ENCODE peak calls at places on chromosomes 5 and 9, in nine cellular contexts. One of them, this sample, is unnamed.

GRCh38 chr5:112146323-112146848 is 272.7 kb downstream of the EPB41L4A start:
- DNase-seq in adipocyte: peak; percentile 93
- DNase-seq in breast epithelium: no peak
- DNase-seq in SJCRH30: no peak
- DNase-seq in B cell: no peak
- DNase-seq in IMR-90: peak; percentile 93
- DNase-seq in pons: no peak
- DNase-seq in fibroblast of villous mesenchyme: peak; percentile 86
- DNase-seq in stimulated activated CD4-positive, alpha-beta T cell treated with anti-CD3 and anti-CD28 coated beads, Interleukin-1b, Interleukin-23, amount 100 ng/mL, for 4 hours: no peak
- DNase-seq in this sample: peak; percentile 22

GRCh38 chr5:131795879-131796792 is 681 bp downstream of the FNIP1 start:
- DNase-seq in adipocyte: peak; percentile 89
- DNase-seq in breast epithelium: peak; percentile 80
- DNase-seq in SJCRH30: peak; percentile 47
- DNase-seq in B cell: no peak
- DNase-seq in IMR-90: peak; percentile 51
- DNase-seq in pons: peak; percentile 53
- DNase-seq in fibroblast of villous mesenchyme: peak; percentile 63
- DNase-seq in stimulated activated CD4-positive, alpha-beta T cell treated with anti-CD3 and anti-CD28 coated beads, Interleukin-1b, Interleukin-23, amount 100 ng/mL, for 4 hours: no peak
- DNase-seq in this sample: peak; percentile 50

GRCh38 chr5:58013542-58014258 is 446.2 kb downstream of the PLK2 start:
- DNase-seq in adipocyte: no peak
- DNase-seq in breast epithelium: no peak
- DNase-seq in SJCRH30: no peak
- DNase-seq in B cell: no peak
- DNase-seq in IMR-90: no peak
- DNase-seq in pons: peak; percentile 0
- DNase-seq in fibroblast of villous mesenchyme: no peak
- DNase-seq in stimulated activated CD4-positive, alpha-beta T cell treated with anti-CD3 and anti-CD28 coated beads, Interleukin-1b, Interleukin-23, amount 100 ng/mL, for 4 hours: no peak
- DNase-seq in this sample: no peak

GRCh38 chr5:143400541-143401252 is 2.8 kb downstream of the NR3C1 start:
- DNase-seq in adipocyte: peak; percentile 67
- DNase-seq in breast epithelium: no peak
- DNase-seq in SJCRH30: no peak
- DNase-seq in B cell: no peak
- DNase-seq in IMR-90: peak; percentile 60
- DNase-seq in pons: peak; percentile 82
- DNase-seq in fibroblast of villous mesenchyme: peak; percentile 38
- DNase-seq in stimulated activated CD4-positive, alpha-beta T cell treated with anti-CD3 and anti-CD28 coated beads, Interleukin-1b, Interleukin-23, amount 100 ng/mL, for 4 hours: no peak
- DNase-seq in this sample: peak; percentile 22

GRCh38 chr5:61332369-61332745 is 299 bp downstream of the ZSWIM6 start:
- DNase-seq in adipocyte: peak; percentile 63
- DNase-seq in breast epithelium: no peak
- DNase-seq in SJCRH30: peak; percentile 41
- DNase-seq in B cell: peak; percentile 68
- DNase-seq in IMR-90: no peak
- DNase-seq in pons: no peak
- DNase-seq in fibroblast of villous mesenchyme: no peak
- DNase-seq in stimulated activated CD4-positive, alpha-beta T cell treated with anti-CD3 and anti-CD28 coated beads, Interleukin-1b, Interleukin-23, amount 100 ng/mL, for 4 hours: peak; percentile 20
- DNase-seq in this sample: peak; percentile 66

GRCh38 chr5:65874241-65874640 is 52.1 kb upstream of the ERBIN start:
- DNase-seq in adipocyte: peak; percentile 22
- DNase-seq in breast epithelium: no peak
- DNase-seq in SJCRH30: no peak
- DNase-seq in B cell: no peak
- DNase-seq in IMR-90: peak; percentile 72
- DNase-seq in pons: no peak
- DNase-seq in fibroblast of villous mesenchyme: no peak
- DNase-seq in stimulated activated CD4-positive, alpha-beta T cell treated with anti-CD3 and anti-CD28 coated beads, Interleukin-1b, Interleukin-23, amount 100 ng/mL, for 4 hours: no peak
- DNase-seq in this sample: no peak

GRCh38 chr5:172007153-172007794 is 836 bp upstream of the FBXW11 start:
- DNase-seq in adipocyte: peak; percentile 64
- DNase-seq in breast epithelium: no peak
- DNase-seq in SJCRH30: no peak
- DNase-seq in B cell: no peak
- DNase-seq in IMR-90: peak; percentile 39
- DNase-seq in pons: peak; percentile 33
- DNase-seq in fibroblast of villous mesenchyme: no peak
- DNase-seq in stimulated activated CD4-positive, alpha-beta T cell treated with anti-CD3 and anti-CD28 coated beads, Interleukin-1b, Interleukin-23, amount 100 ng/mL, for 4 hours: no peak
- DNase-seq in this sample: no peak

GRCh38 chr9:4366649-4367330 is 66.9 kb upstream of the GLIS3 start:
- DNase-seq in adipocyte: peak; percentile 62
- DNase-seq in breast epithelium: no peak
- DNase-seq in SJCRH30: peak; percentile 39
- DNase-seq in B cell: peak; percentile 27
- DNase-seq in IMR-90: peak; percentile 54
- DNase-seq in pons: peak; percentile 87
- DNase-seq in fibroblast of villous mesenchyme: peak; percentile 53
- DNase-seq in stimulated activated CD4-positive, alpha-beta T cell treated with anti-CD3 and anti-CD28 coated beads, Interleukin-1b, Interleukin-23, amount 100 ng/mL, for 4 hours: peak; percentile 23
- DNase-seq in this sample: peak; percentile 33

GRCh38 chr9:135895202-135895848 is 12.0 kb downstream of the CAMSAP1 start:
- DNase-seq in adipocyte: no peak
- DNase-seq in breast epithelium: no peak
- DNase-seq in SJCRH30: no peak
- DNase-seq in B cell: no peak
- DNase-seq in IMR-90: no peak
- DNase-seq in pons: no peak
- DNase-seq in fibroblast of villous mesenchyme: no peak
- DNase-seq in stimulated activated CD4-positive, alpha-beta T cell treated with anti-CD3 and anti-CD28 coated beads, Interleukin-1b, Interleukin-23, amount 100 ng/mL, for 4 hours: no peak
- DNase-seq in this sample: no peak

GRCh38 chr5:79005939-79006338 is 20.8 kb upstream of the ARSB start:
- DNase-seq in adipocyte: no peak
- DNase-seq in breast epithelium: no peak
- DNase-seq in SJCRH30: no peak
- DNase-seq in B cell: no peak
- DNase-seq in IMR-90: no peak
- DNase-seq in pons: no peak
- DNase-seq in fibroblast of villous mesenchyme: no peak
- DNase-seq in stimulated activated CD4-positive, alpha-beta T cell treated with anti-CD3 and anti-CD28 coated beads, Interleukin-1b, Interleukin-23, amount 100 ng/mL, for 4 hours: no peak
- DNase-seq in this sample: no peak

GRCh38 chr5:149853019-149853648 is 91.5 kb downstream of the PDE6A start:
- DNase-seq in adipocyte: peak; percentile 87
- DNase-seq in breast epithelium: peak; percentile 61
- DNase-seq in SJCRH30: peak; percentile 83
- DNase-seq in B cell: peak; percentile 56
- DNase-seq in IMR-90: peak; percentile 77
- DNase-seq in pons: peak; percentile 83
- DNase-seq in fibroblast of villous mesenchyme: peak; percentile 76
- DNase-seq in stimulated activated CD4-positive, alpha-beta T cell treated with anti-CD3 and anti-CD28 coated beads, Interleukin-1b, Interleukin-23, amount 100 ng/mL, for 4 hours: no peak
- DNase-seq in this sample: peak; percentile 77

GRCh38 chr9:127455299-127455992 is 4.1 kb downstream of the LRSAM1 start:
- DNase-seq in adipocyte: peak; percentile 4
- DNase-seq in breast epithelium: no peak
- DNase-seq in SJCRH30: no peak
- DNase-seq in B cell: peak; percentile 42
- DNase-seq in IMR-90: no peak
- DNase-seq in pons: peak; percentile 25
- DNase-seq in fibroblast of villous mesenchyme: no peak
- DNase-seq in stimulated activated CD4-positive, alpha-beta T cell treated with anti-CD3 and anti-CD28 coated beads, Interleukin-1b, Interleukin-23, amount 100 ng/mL, for 4 hours: no peak
- DNase-seq in this sample: no peak

GRCh38 chr9:107630141-107630540 is 140.6 kb upstream of the KLF4 start:
- DNase-seq in adipocyte: no peak
- DNase-seq in breast epithelium: no peak
- DNase-seq in SJCRH30: no peak
- DNase-seq in B cell: no peak
- DNase-seq in IMR-90: no peak
- DNase-seq in pons: no peak
- DNase-seq in fibroblast of villous mesenchyme: no peak
- DNase-seq in stimulated activated CD4-positive, alpha-beta T cell treated with anti-CD3 and anti-CD28 coated beads, Interleukin-1b, Interleukin-23, amount 100 ng/mL, for 4 hours: no peak
- DNase-seq in this sample: no peak

GRCh38 chr5:119398713-119399492 is 43.1 kb downstream of the TNFAIP8 start:
- DNase-seq in adipocyte: peak; percentile 40
- DNase-seq in breast epithelium: no peak
- DNase-seq in SJCRH30: no peak
- DNase-seq in B cell: no peak
- DNase-seq in IMR-90: no peak
- DNase-seq in pons: no peak
- DNase-seq in fibroblast of villous mesenchyme: peak; percentile 56
- DNase-seq in stimulated activated CD4-positive, alpha-beta T cell treated with anti-CD3 and anti-CD28 coated beads, Interleukin-1b, Interleukin-23, amount 100 ng/mL, for 4 hours: no peak
- DNase-seq in this sample: no peak

GRCh38 chr5:109705596-109705995 is 15.9 kb downstream of the MAN2A1 start:
- DNase-seq in adipocyte: peak; percentile 51
- DNase-seq in breast epithelium: no peak
- DNase-seq in SJCRH30: no peak
- DNase-seq in B cell: no peak
- DNase-seq in IMR-90: peak; percentile 69
- DNase-seq in pons: no peak
- DNase-seq in fibroblast of villous mesenchyme: peak; percentile 28
- DNase-seq in stimulated activated CD4-positive, alpha-beta T cell treated with anti-CD3 and anti-CD28 coated beads, Interleukin-1b, Interleukin-23, amount 100 ng/mL, for 4 hours: no peak
- DNase-seq in this sample: no peak

GRCh38 chr5:98791110-98791509 is 17.6 kb downstream of the RGMB start:
- DNase-seq in adipocyte: no peak
- DNase-seq in breast epithelium: no peak
- DNase-seq in SJCRH30: no peak
- DNase-seq in B cell: no peak
- DNase-seq in IMR-90: no peak
- DNase-seq in pons: no peak
- DNase-seq in fibroblast of villous mesenchyme: no peak
- DNase-seq in stimulated activated CD4-positive, alpha-beta T cell treated with anti-CD3 and anti-CD28 coated beads, Interleukin-1b, Interleukin-23, amount 100 ng/mL, for 4 hours: no peak
- DNase-seq in this sample: no peak

GRCh38 chr9:86940774-86941173 is 6.5 kb downstream of the GAS1 start:
- DNase-seq in adipocyte: no peak
- DNase-seq in breast epithelium: no peak
- DNase-seq in SJCRH30: no peak
- DNase-seq in B cell: no peak
- DNase-seq in IMR-90: no peak
- DNase-seq in pons: no peak
- DNase-seq in fibroblast of villous mesenchyme: no peak
- DNase-seq in stimulated activated CD4-positive, alpha-beta T cell treated with anti-CD3 and anti-CD28 coated beads, Interleukin-1b, Interleukin-23, amount 100 ng/mL, for 4 hours: no peak
- DNase-seq in this sample: no peak

GRCh38 chr5:96347502-96348292 is 85.4 kb downstream of the PCSK1 start:
- DNase-seq in adipocyte: peak; percentile 4
- DNase-seq in breast epithelium: no peak
- DNase-seq in SJCRH30: no peak
- DNase-seq in B cell: no peak
- DNase-seq in IMR-90: peak; percentile 41
- DNase-seq in pons: no peak
- DNase-seq in fibroblast of villous mesenchyme: no peak
- DNase-seq in stimulated activated CD4-positive, alpha-beta T cell treated with anti-CD3 and anti-CD28 coated beads, Interleukin-1b, Interleukin-23, amount 100 ng/mL, for 4 hours: no peak
- DNase-seq in this sample: no peak

GRCh38 chr5:168047043-168047668 is 244.3 kb upstream of the WWC1 start:
- DNase-seq in adipocyte: peak; percentile 13
- DNase-seq in breast epithelium: no peak
- DNase-seq in SJCRH30: peak; percentile 46
- DNase-seq in B cell: no peak
- DNase-seq in IMR-90: peak; percentile 22
- DNase-seq in pons: peak; percentile 82
- DNase-seq in fibroblast of villous mesenchyme: peak; percentile 24
- DNase-seq in stimulated activated CD4-positive, alpha-beta T cell treated with anti-CD3 and anti-CD28 coated beads, Interleukin-1b, Interleukin-23, amount 100 ng/mL, for 4 hours: no peak
- DNase-seq in this sample: peak; percentile 25

GRCh38 chr9:129987047-129987446 is 55.9 kb downstream of the FNBP1 start:
- DNase-seq in adipocyte: no peak
- DNase-seq in breast epithelium: no peak
- DNase-seq in SJCRH30: peak; percentile 19
- DNase-seq in B cell: no peak
- DNase-seq in IMR-90: peak; percentile 23
- DNase-seq in pons: no peak
- DNase-seq in fibroblast of villous mesenchyme: no peak
- DNase-seq in stimulated activated CD4-positive, alpha-beta T cell treated with anti-CD3 and anti-CD28 coated beads, Interleukin-1b, Interleukin-23, amount 100 ng/mL, for 4 hours: no peak
- DNase-seq in this sample: peak; percentile 37

GRCh38 chr5:54009828-54010227 is 300.5 kb downstream of the ARL15 start:
- DNase-seq in adipocyte: no peak
- DNase-seq in breast epithelium: no peak
- DNase-seq in SJCRH30: no peak
- DNase-seq in B cell: no peak
- DNase-seq in IMR-90: no peak
- DNase-seq in pons: no peak
- DNase-seq in fibroblast of villous mesenchyme: no peak
- DNase-seq in stimulated activated CD4-positive, alpha-beta T cell treated with anti-CD3 and anti-CD28 coated beads, Interleukin-1b, Interleukin-23, amount 100 ng/mL, for 4 hours: no peak
- DNase-seq in this sample: no peak

GRCh38 chr5:64214152-64214551 is 48.5 kb downstream of the RNF180 start:
- DNase-seq in adipocyte: no peak
- DNase-seq in breast epithelium: no peak
- DNase-seq in SJCRH30: no peak
- DNase-seq in B cell: no peak
- DNase-seq in IMR-90: no peak
- DNase-seq in pons: peak; percentile 25
- DNase-seq in fibroblast of villous mesenchyme: no peak
- DNase-seq in stimulated activated CD4-positive, alpha-beta T cell treated with anti-CD3 and anti-CD28 coated beads, Interleukin-1b, Interleukin-23, amount 100 ng/mL, for 4 hours: no peak
- DNase-seq in this sample: no peak

GRCh38 chr5:139061274-139061673 is 136.9 kb downstream of the SIL1 start:
- DNase-seq in adipocyte: peak; percentile 62
- DNase-seq in breast epithelium: no peak
- DNase-seq in SJCRH30: no peak
- DNase-seq in B cell: no peak
- DNase-seq in IMR-90: peak; percentile 64
- DNase-seq in pons: no peak
- DNase-seq in fibroblast of villous mesenchyme: peak; percentile 67
- DNase-seq in stimulated activated CD4-positive, alpha-beta T cell treated with anti-CD3 and anti-CD28 coated beads, Interleukin-1b, Interleukin-23, amount 100 ng/mL, for 4 hours: no peak
- DNase-seq in this sample: no peak

GRCh38 chr9:91395106-91395552 is 28.5 kb downstream of the NFIL3 start:
- DNase-seq in adipocyte: peak; percentile 89
- DNase-seq in breast epithelium: no peak
- DNase-seq in SJCRH30: no peak
- DNase-seq in B cell: no peak
- DNase-seq in IMR-90: peak; percentile 53
- DNase-seq in pons: peak; percentile 44
- DNase-seq in fibroblast of villous mesenchyme: peak; percentile 94
- DNase-seq in stimulated activated CD4-positive, alpha-beta T cell treated with anti-CD3 and anti-CD28 coated beads, Interleukin-1b, Interleukin-23, amount 100 ng/mL, for 4 hours: no peak
- DNase-seq in this sample: no peak

GRCh38 chr5:73280821-73281746 is 108.1 kb downstream of the TMEM174 start:
- DNase-seq in adipocyte: no peak
- DNase-seq in breast epithelium: no peak
- DNase-seq in SJCRH30: peak; percentile 58
- DNase-seq in B cell: no peak
- DNase-seq in IMR-90: peak; percentile 65
- DNase-seq in pons: peak; percentile 27
- DNase-seq in fibroblast of villous mesenchyme: peak; percentile 18
- DNase-seq in stimulated activated CD4-positive, alpha-beta T cell treated with anti-CD3 and anti-CD28 coated beads, Interleukin-1b, Interleukin-23, amount 100 ng/mL, for 4 hours: no peak
- DNase-seq in this sample: no peak

GRCh38 chr9:85401998-85402397 is 339.8 kb downstream of the AGTPBP1 start:
- DNase-seq in adipocyte: no peak
- DNase-seq in breast epithelium: no peak
- DNase-seq in SJCRH30: no peak
- DNase-seq in B cell: no peak
- DNase-seq in IMR-90: no peak
- DNase-seq in pons: no peak
- DNase-seq in fibroblast of villous mesenchyme: no peak
- DNase-seq in stimulated activated CD4-positive, alpha-beta T cell treated with anti-CD3 and anti-CD28 coated beads, Interleukin-1b, Interleukin-23, amount 100 ng/mL, for 4 hours: no peak
- DNase-seq in this sample: no peak

GRCh38 chr9:94801685-94802084 is 75.2 kb downstream of the AOPEP start:
- DNase-seq in adipocyte: no peak
- DNase-seq in breast epithelium: no peak
- DNase-seq in SJCRH30: peak; percentile 43
- DNase-seq in B cell: no peak
- DNase-seq in IMR-90: peak; percentile 58
- DNase-seq in pons: no peak
- DNase-seq in fibroblast of villous mesenchyme: peak; percentile 34
- DNase-seq in stimulated activated CD4-positive, alpha-beta T cell treated with anti-CD3 and anti-CD28 coated beads, Interleukin-1b, Interleukin-23, amount 100 ng/mL, for 4 hours: no peak
- DNase-seq in this sample: no peak

GRCh38 chr9:117355542-117355941 is 59.3 kb downstream of the ASTN2 start:
- DNase-seq in adipocyte: no peak
- DNase-seq in breast epithelium: no peak
- DNase-seq in SJCRH30: no peak
- DNase-seq in B cell: no peak
- DNase-seq in IMR-90: no peak
- DNase-seq in pons: no peak
- DNase-seq in fibroblast of villous mesenchyme: no peak
- DNase-seq in stimulated activated CD4-positive, alpha-beta T cell treated with anti-CD3 and anti-CD28 coated beads, Interleukin-1b, Interleukin-23, amount 100 ng/mL, for 4 hours: no peak
- DNase-seq in this sample: no peak

GRCh38 chr5:3787604-3788003 is 192.0 kb downstream of the IRX1 start:
- DNase-seq in adipocyte: no peak
- DNase-seq in breast epithelium: no peak
- DNase-seq in SJCRH30: no peak
- DNase-seq in B cell: no peak
- DNase-seq in IMR-90: no peak
- DNase-seq in pons: no peak
- DNase-seq in fibroblast of villous mesenchyme: no peak
- DNase-seq in stimulated activated CD4-positive, alpha-beta T cell treated with anti-CD3 and anti-CD28 coated beads, Interleukin-1b, Interleukin-23, amount 100 ng/mL, for 4 hours: no peak
- DNase-seq in this sample: no peak

GRCh38 chr5:128813317-128813716 is 152.0 kb upstream of the SLC27A6 start:
- DNase-seq in adipocyte: no peak
- DNase-seq in breast epithelium: no peak
- DNase-seq in SJCRH30: no peak
- DNase-seq in B cell: no peak
- DNase-seq in IMR-90: no peak
- DNase-seq in pons: no peak
- DNase-seq in fibroblast of villous mesenchyme: no peak
- DNase-seq in stimulated activated CD4-positive, alpha-beta T cell treated with anti-CD3 and anti-CD28 coated beads, Interleukin-1b, Interleukin-23, amount 100 ng/mL, for 4 hours: no peak
- DNase-seq in this sample: no peak

GRCh38 chr5:108196276-108196675 is 185.6 kb downstream of the FBXL17 start:
- DNase-seq in adipocyte: no peak
- DNase-seq in breast epithelium: no peak
- DNase-seq in SJCRH30: no peak
- DNase-seq in B cell: no peak
- DNase-seq in IMR-90: peak; percentile 17
- DNase-seq in pons: no peak
- DNase-seq in fibroblast of villous mesenchyme: no peak
- DNase-seq in stimulated activated CD4-positive, alpha-beta T cell treated with anti-CD3 and anti-CD28 coated beads, Interleukin-1b, Interleukin-23, amount 100 ng/mL, for 4 hours: no peak
- DNase-seq in this sample: no peak

This sample was measured in GM13977.